ENCODE peak calls at places on chromosomes 2 and 18, in eight cellular contexts. L, J, Z, G, K, M, C and F are unnamed samples. For H3K36me3 and H3K4me1, the result is how much of the 10 kb centered on the place peaks cover.

GRCh38 chr2:8679827-8680731 is 1.8 kb upstream of the ID2 start:
- DNase-seq in L (peak), J (peak), Z (no peak), G (no peak), K (peak), M (peak), C (peak), F (peak)

GRCh38 chr2:139550873-139551272 is 770.7 kb upstream of the NXPH2 start:
- DNase-seq in L (no peak), J (no peak), Z (no peak), G (no peak), K (no peak), M (no peak), C (no peak), F (no peak)

GRCh38 chr2:47520825-47521665 is 118.1 kb downstream of the MSH2 start:
- DNase-seq in L (peak), J (peak), Z (peak), G (peak), K (peak), M (peak), C (no peak), F (peak)

GRCh38 chr2:234363011-234363487 is 133.8 kb downstream of the ARL4C start:
- DNase-seq in L (no peak), J (peak), Z (no peak), G (no peak), K (no peak), M (no peak), C (no peak), F (no peak)

GRCh38 chr2:238059505-238059904 is 1.3 kb upstream of the SCLY start:
- DNase-seq in L (no peak), J (peak), Z (no peak), G (no peak), K (no peak), M (no peak), C (no peak), F (no peak)

GRCh38 chr18:3411854-3412268 is 38.1 kb upstream of the TGIF1 start:
- DNase-seq in L (no peak), J (peak), Z (peak), G (peak), K (peak), M (peak), C (no peak), F (peak)

GRCh38 chr2:230864605-230865323 is at the start of gene ITM2C:
- DNase-seq in L (peak), J (peak), Z (peak), G (peak), K (peak), M (peak), C (peak), F (peak)

GRCh38 chr2:17858064-17858463 is 20.4 kb upstream of the KCNS3 start:
- DNase-seq in L (no peak), J (no peak), Z (no peak), G (no peak), K (no peak), M (no peak), C (no peak), F (no peak)

GRCh38 chr2:237859533-237860272 is at the start of gene RAMP1:
- DNase-seq in L (peak), J (peak), Z (no peak), G (no peak), K (no peak), M (no peak), C (no peak), F (peak)

GRCh38 chr2:240619506-240620148 is 5.7 kb upstream of the GPR35 start:
- DNase-seq in L (no peak), J (no peak), Z (no peak), G (no peak), K (peak), M (no peak), C (no peak), F (no peak)

GRCh38 chr2:162161634-162162033 is 9.6 kb upstream of the GCG start:
- DNase-seq in L (no peak), J (no peak), Z (no peak), G (no peak), K (no peak), M (no peak), C (no peak), F (peak)

GRCh38 chr18:47745227-47745626 is 185.2 kb downstream of the SMAD2 start:
- DNase-seq in L (no peak), J (no peak), Z (no peak), G (no peak), K (no peak), M (peak), C (no peak), F (no peak)

GRCh38 chr18:31678425-31678824 is 6.0 kb downstream of the B4GALT6 start:
- DNase-seq in L (no peak), J (no peak), Z (no peak), G (no peak), K (no peak), M (no peak), C (no peak), F (no peak)

GRCh38 chr2:234978466-234979203 is 26.8 kb downstream of the SH3BP4 start:
- DNase-seq in L (no peak), J (peak), Z (peak), G (no peak), K (no peak), M (peak), C (no peak), F (peak)

GRCh38 chr2:230824406-230824978 is 40.2 kb upstream of the ITM2C start:
- DNase-seq in L (no peak), J (peak), Z (peak), G (peak), K (no peak), M (peak), C (peak), F (peak)

GRCh38 chr2:190748966-190749365 is 100.1 kb downstream of the NAB1 start:
- DNase-seq in L (no peak), J (no peak), Z (no peak), G (no peak), K (no peak), M (no peak), C (no peak), F (no peak)

GRCh38 chr2:39696072-39696471 is 30.4 kb downstream of the TMEM178A start:
- DNase-seq in L (no peak), J (peak), Z (peak), G (no peak), K (no peak), M (no peak), C (no peak), F (no peak)

GRCh38 chr2:19623488-19623887 is 265.1 kb upstream of the OSR1 start:
- DNase-seq in L (no peak), J (peak), Z (peak), G (no peak), K (no peak), M (no peak), C (no peak), F (no peak)

GRCh38 chr2:149991576-149991975 is 404.0 kb upstream of the MMADHC start:
- DNase-seq in L (no peak), J (peak), Z (peak), G (no peak), K (no peak), M (no peak), C (no peak), F (no peak)

GRCh38 chr18:45783097-45784075 is 42.1 kb upstream of the SIGLEC15 start:
- DNase-seq in L (no peak), J (peak), Z (no peak), G (no peak), K (no peak), M (no peak), C (no peak), F (no peak)

GRCh38 chr2:160450486-160450885 is 43.1 kb downstream of the RBMS1 start:
- DNase-seq in L (no peak), J (no peak), Z (no peak), G (no peak), K (no peak), M (no peak), C (no peak), F (no peak)

GRCh38 chr2:157662401-157662800 is 33.7 kb upstream of the ACVR1C start:
- DNase-seq in L (no peak), J (no peak), Z (peak), G (no peak), K (no peak), M (no peak), C (no peak), F (peak)

GRCh38 chr2:221370942-221371221 is 201.2 kb downstream of the EPHA4 start:
- DNase-seq in L (no peak), J (no peak), Z (no peak), G (no peak), K (no peak), M (no peak), C (no peak), F (no peak)

GRCh38 chr2:199999166-199999565 is 43.8 kb downstream of the MAIP1 start:
- DNase-seq in L (no peak), J (peak), Z (peak), G (no peak), K (no peak), M (no peak), C (no peak), F (no peak)

GRCh38 chr2:112728384-112729175 is 7.8 kb downstream of the NT5DC4 start:
- DNase-seq in L (no peak), J (no peak), Z (no peak), G (no peak), K (no peak), M (no peak), C (peak), F (no peak)

GRCh38 chr2:191374366-191374765 is 129.2 kb downstream of the MYO1B start:
- DNase-seq in L (no peak), J (no peak), Z (no peak), G (no peak), K (no peak), M (no peak), C (no peak), F (no peak)

GRCh38 chr2:115443550-115444185 is 1001.2 kb downstream of the DPP10 start:
- DNase-seq in L (no peak), J (no peak), Z (no peak), G (no peak), K (no peak), M (no peak), C (no peak), F (no peak)

GRCh38 chr2:7847321-7847720 is 834.5 kb upstream of the ID2 start:
- DNase-seq in L (no peak), J (no peak), Z (no peak), G (no peak), K (no peak), M (no peak), C (no peak), F (no peak)

GRCh38 chr2:11720752-11721151 is 25.7 kb upstream of the LPIN1 start:
- DNase-seq in L (no peak), J (no peak), Z (no peak), G (no peak), K (no peak), M (no peak), C (no peak), F (no peak)

GRCh38 chr2:65431417-65432226 is 777 bp downstream of the SPRED2 start:
- DNase-seq in L (peak), J (peak), Z (peak), G (peak), K (peak), M (peak), C (peak), F (peak)

GRCh38 chr18:12911025-12911927 is 27.2 kb upstream of the PTPN2 start:
- DNase-seq in L (peak), J (peak), Z (no peak), G (peak), K (peak), M (no peak), C (no peak), F (peak)

GRCh38 chr2:11697103-11697871 is 27.3 kb upstream of the NTSR2 start:
- DNase-seq in L (peak), J (peak), Z (peak), G (no peak), K (no peak), M (no peak), C (no peak), F (no peak)

GRCh38 chr2:118291481-118291880 is 203.2 kb downstream of the INSIG2 start:
- DNase-seq in L (no peak), J (peak), Z (no peak), G (no peak), K (no peak), M (no peak), C (no peak), F (no peak)

GRCh38 chr2:102103284-102103683 is 39.3 kb upstream of the IL1R1 start:
- DNase-seq in L (no peak), J (no peak), Z (no peak), G (no peak), K (no peak), M (no peak), C (no peak), F (no peak)

GRCh38 chr18:10247402-10248117 is 206.9 kb upstream of the APCDD1 start:
- DNase-seq in L (no peak), J (no peak), Z (no peak), G (no peak), K (no peak), M (no peak), C (no peak), F (no peak)

GRCh38 chr2:221554769-221555510 is 17.2 kb downstream of the EPHA4 start:
- DNase-seq in L (no peak), J (peak), Z (no peak), G (no peak), K (no peak), M (no peak), C (no peak), F (peak)

GRCh38 chr2:120313695-120314615 is 32.0 kb upstream of the INHBB start:
- DNase-seq in L (no peak), J (no peak), Z (no peak), G (no peak), K (no peak), M (no peak), C (no peak), F (peak)
- H3K4me3 ChIP-seq in L (peak), J (peak), Z (no peak), G (no peak), K (no peak), M (peak), C (no peak), F (no peak)

DNA sequence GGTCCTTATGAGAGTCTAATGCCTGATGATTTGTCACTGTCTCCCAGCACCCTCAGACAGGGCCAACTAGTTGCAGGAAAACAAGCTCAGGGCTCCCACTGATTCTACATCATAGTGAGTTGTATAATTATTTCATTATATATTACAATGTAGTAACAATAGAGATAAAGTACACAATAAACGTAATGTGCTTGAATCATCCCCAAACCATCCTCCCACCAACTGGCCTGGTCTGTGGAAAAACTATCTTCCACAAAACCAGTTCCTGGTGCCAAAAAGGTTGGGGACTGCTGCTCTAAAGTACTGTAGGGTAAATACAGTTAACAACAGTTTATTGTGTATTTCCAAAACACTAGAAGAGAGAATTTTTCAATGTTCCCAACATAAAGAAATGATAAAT is 91.8 kb upstream of the TFCP2L1 start:
- DNase-seq in L (no peak), J (peak), Z (no peak), G (no peak), K (no peak), M (no peak), C (no peak), F (no peak)
- H3K36me3 ChIP-seq in L (half or more), J (under half), Z (under half), G (half or more), K (under half), M (half or more), C (half or more), F (under half)

DNA sequence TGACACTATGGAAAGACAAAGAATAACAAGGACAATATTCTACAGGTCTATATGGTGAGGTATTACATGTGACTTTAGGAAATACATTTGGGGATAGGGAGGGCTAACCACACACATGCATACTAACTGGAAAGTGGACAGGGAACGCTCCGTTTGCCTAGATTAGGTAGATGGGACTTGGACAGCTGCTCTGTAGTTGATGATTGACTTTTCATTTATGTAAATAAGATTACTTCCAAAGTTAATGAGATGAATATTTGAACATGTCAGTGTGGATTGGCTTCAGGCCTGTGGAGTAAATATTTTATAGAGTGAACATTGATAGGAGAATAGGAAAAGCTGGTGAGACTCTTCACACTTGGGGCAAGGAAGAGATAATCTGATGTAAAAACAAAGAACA is 142.0 kb downstream of the NCK2 start:
- DNase-seq in L (no peak), J (no peak), Z (no peak), G (no peak), K (no peak), M (no peak), C (no peak), F (peak)
- H3K4me1 ChIP-seq in L (under half), J (under half), Z (under half), G (under half), K (under half), M (under half), C (under half), F (under half)

GRCh38 chr18:78979058-78979680 is 449 bp upstream of the SALL3 start:
- DNase-seq in L (no peak), J (peak), Z (no peak), G (no peak), K (no peak), M (no peak), C (no peak), F (no peak)
- H3K4me3 ChIP-seq in L (no peak), J (no peak), Z (no peak), G (no peak), K (no peak), M (peak), C (no peak), F (peak)

GRCh38 chr2:152354069-152354755 is 19.2 kb downstream of the FMNL2 start:
- DNase-seq in L (no peak), J (peak), Z (no peak), G (no peak), K (no peak), M (no peak), C (no peak), F (no peak)
- H3K36me3 ChIP-seq in L (under half), J (under half), Z (under half), G (under half), K (under half), M (under half), C (under half), F (under half)

GRCh38 chr2:70144443-70145167 is 46.2 kb downstream of the C2orf42 start:
- DNase-seq in L (no peak), J (no peak), Z (no peak), G (no peak), K (no peak), M (no peak), C (peak), F (no peak)
- H3K4me1 ChIP-seq in L (under half), J (under half), Z (under half), G (under half), K (under half), M (under half), C (under half), F (under half)

DNA sequence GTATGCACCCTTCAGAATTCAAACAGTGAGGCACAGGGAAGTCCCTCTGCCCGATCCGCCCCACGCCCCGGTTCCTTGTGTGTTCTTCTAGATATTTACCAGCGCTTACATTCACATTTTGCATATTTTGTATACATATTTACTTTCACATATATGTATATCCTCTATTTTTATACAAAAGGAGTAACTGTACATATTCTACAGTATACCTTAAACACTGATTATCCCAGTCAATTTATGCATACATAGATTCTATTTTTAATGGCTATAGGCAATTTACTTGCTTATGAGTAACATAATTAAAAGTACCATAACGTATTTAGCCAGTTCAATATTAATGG is 309 bp upstream of the DUSP11 start:
- DNase-seq in L (no peak), J (no peak), Z (no peak), G (no peak), K (no peak), M (no peak), C (no peak), F (no peak)
- H3K4me3 ChIP-seq in L (peak), J (peak), Z (no peak), G (no peak), K (peak), M (peak), C (peak), F (no peak)

GRCh38 chr2:61214171-61214570 is 52.2 kb downstream of the C2orf74 start:
- DNase-seq in L (no peak), J (no peak), Z (no peak), G (no peak), K (no peak), M (no peak), C (no peak), F (no peak)
- H3K36me3 ChIP-seq in L (under half), J (under half), Z (under half), G (under half), K (under half), M (under half), C (half or more), F (under half)

DNA sequence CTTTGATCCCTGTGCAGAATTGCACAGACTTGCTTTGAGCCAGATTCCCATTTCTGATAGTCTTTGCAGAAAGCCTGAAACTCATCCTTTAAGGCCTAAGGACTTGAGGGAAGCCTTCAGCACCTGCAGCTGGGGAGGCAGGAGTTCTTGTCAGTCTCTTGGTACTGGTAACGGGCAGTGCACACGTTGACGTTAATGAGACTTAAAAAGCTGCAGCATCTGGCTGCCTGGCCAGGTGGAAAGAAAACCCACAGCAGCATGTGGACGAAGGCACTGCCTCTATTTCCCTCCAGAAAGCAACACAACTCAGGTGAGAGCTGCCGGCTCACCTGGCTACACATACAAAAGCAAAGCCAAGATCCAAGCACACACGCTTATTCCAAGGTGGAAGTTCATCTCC is 178.8 kb downstream of the ANAPC1 start:
- DNase-seq in L (no peak), J (no peak), Z (no peak), G (no peak), K (no peak), M (no peak), C (no peak), F (no peak)
- H3K4me1 ChIP-seq in L (under half), J (under half), Z (under half), G (under half), K (under half), M (under half), C (under half), F (under half)